ENCODE peak calls at places on chromosome 11, in seven cellular contexts. One of them, this sample, is unnamed.
A peak's percentile ranks its signal among the peaks of the same experiment; 100 is the strongest.

GRCh38 chr11:94934362-94934761 is 39.0 kb downstream of the CWC15 start:
- DNase-seq in GM23338: peak; percentile 58
- DNase-seq in ovary: no peak
- DNase-seq in cardiac muscle cell: peak; percentile 39
- DNase-seq in A549: no peak
- DNase-seq in pancreas: no peak
- DNase-seq in breast epithelium: no peak
- DNase-seq in this sample: no peak

GRCh38 chr11:118572914-118573550 is 823 bp downstream of the ARCN1 start:
- DNase-seq in GM23338: peak; percentile 12
- DNase-seq in ovary: no peak
- DNase-seq in cardiac muscle cell: peak; percentile 46
- DNase-seq in A549: peak; percentile 15
- DNase-seq in pancreas: no peak
- DNase-seq in breast epithelium: no peak
- DNase-seq in this sample: no peak

GRCh38 chr11:31722754-31723153 is 88.4 kb downstream of the PAX6 start:
- DNase-seq in GM23338: no peak
- DNase-seq in ovary: no peak
- DNase-seq in cardiac muscle cell: no peak
- DNase-seq in A549: no peak
- DNase-seq in pancreas: no peak
- DNase-seq in breast epithelium: no peak
- DNase-seq in this sample: no peak

GRCh38 chr11:15472405-15472799 is 357.7 kb downstream of the INSC start:
- DNase-seq in GM23338: peak; percentile 6
- DNase-seq in ovary: no peak
- DNase-seq in cardiac muscle cell: no peak
- DNase-seq in A549: no peak
- DNase-seq in pancreas: no peak
- DNase-seq in breast epithelium: no peak
- DNase-seq in this sample: no peak

GRCh38 chr11:60754887-60755286 is 1.8 kb upstream of the MS4A15 start:
- DNase-seq in GM23338: no peak
- DNase-seq in ovary: no peak
- DNase-seq in cardiac muscle cell: no peak
- DNase-seq in A549: no peak
- DNase-seq in pancreas: no peak
- DNase-seq in breast epithelium: no peak
- DNase-seq in this sample: no peak

GRCh38 chr11:35260342-35260985 is 121.5 kb downstream of the CD44 start:
- DNase-seq in GM23338: no peak
- DNase-seq in ovary: no peak
- DNase-seq in cardiac muscle cell: peak; percentile 69
- DNase-seq in A549: peak; percentile 30
- DNase-seq in pancreas: no peak
- DNase-seq in breast epithelium: no peak
- DNase-seq in this sample: no peak

GRCh38 chr11:1826552-1827094 is 8.2 kb upstream of the SYT8 start:
- DNase-seq in GM23338: peak; percentile 63
- DNase-seq in ovary: no peak
- DNase-seq in cardiac muscle cell: peak; percentile 91
- DNase-seq in A549: peak; percentile 72
- DNase-seq in pancreas: no peak
- DNase-seq in breast epithelium: peak; percentile 68
- DNase-seq in this sample: no peak

GRCh38 chr11:6746086-6746618 is 25.6 kb downstream of the OR2AG2 start:
- DNase-seq in GM23338: no peak
- DNase-seq in ovary: no peak
- DNase-seq in cardiac muscle cell: peak; percentile 11
- DNase-seq in A549: no peak
- DNase-seq in pancreas: no peak
- DNase-seq in breast epithelium: no peak
- DNase-seq in this sample: no peak

GRCh38 chr11:124799384-124800225 is 601 bp downstream of the MSANTD2 start:
- DNase-seq in GM23338: peak; percentile 65
- DNase-seq in ovary: peak; percentile 49
- DNase-seq in cardiac muscle cell: peak; percentile 19
- DNase-seq in A549: no peak
- DNase-seq in pancreas: peak; percentile 19
- DNase-seq in breast epithelium: no peak
- DNase-seq in this sample: peak; percentile 39

GRCh38 chr11:33893711-33894401 is 2.0 kb upstream of the LMO2 start:
- DNase-seq in GM23338: no peak
- DNase-seq in ovary: no peak
- DNase-seq in cardiac muscle cell: peak; percentile 86
- DNase-seq in A549: no peak
- DNase-seq in pancreas: no peak
- DNase-seq in breast epithelium: no peak
- DNase-seq in this sample: no peak

GRCh38 chr11:125772834-125773505 is 5.7 kb downstream of the PATE2 start:
- DNase-seq in GM23338: no peak
- DNase-seq in ovary: no peak
- DNase-seq in cardiac muscle cell: peak; percentile 93
- DNase-seq in A549: no peak
- DNase-seq in pancreas: no peak
- DNase-seq in breast epithelium: no peak
- DNase-seq in this sample: no peak

GRCh38 chr11:12922980-12923507 is 86.1 kb upstream of the RASSF10 start:
- DNase-seq in GM23338: no peak
- DNase-seq in ovary: no peak
- DNase-seq in cardiac muscle cell: peak; percentile 67
- DNase-seq in A549: no peak
- DNase-seq in pancreas: no peak
- DNase-seq in breast epithelium: no peak
- DNase-seq in this sample: no peak

GRCh38 chr11:1014276-1014675 is 22.2 kb downstream of the MUC6 start:
- DNase-seq in GM23338: no peak
- DNase-seq in ovary: no peak
- DNase-seq in cardiac muscle cell: no peak
- DNase-seq in A549: no peak
- DNase-seq in pancreas: no peak
- DNase-seq in breast epithelium: no peak
- DNase-seq in this sample: no peak

GRCh38 chr11:114892381-114893197 is 214.3 kb downstream of the NXPE2 start:
- DNase-seq in GM23338: peak; percentile 73
- DNase-seq in ovary: no peak
- DNase-seq in cardiac muscle cell: no peak
- DNase-seq in A549: peak; percentile 5
- DNase-seq in pancreas: no peak
- DNase-seq in breast epithelium: no peak
- DNase-seq in this sample: no peak

GRCh38 chr11:35144811-35145210 is 5.8 kb downstream of the CD44 start:
- DNase-seq in GM23338: no peak
- DNase-seq in ovary: no peak
- DNase-seq in cardiac muscle cell: peak; percentile 59
- DNase-seq in A549: no peak
- DNase-seq in pancreas: no peak
- DNase-seq in breast epithelium: no peak
- DNase-seq in this sample: peak; percentile 51

GRCh38 chr11:58573451-58574104 is 2.1 kb downstream of the LPXN start:
- DNase-seq in GM23338: no peak
- DNase-seq in ovary: peak; percentile 41
- DNase-seq in cardiac muscle cell: peak; percentile 88
- DNase-seq in A549: peak; percentile 24
- DNase-seq in pancreas: peak; percentile 29
- DNase-seq in breast epithelium: no peak
- DNase-seq in this sample: no peak

GRCh38 chr11:130124096-130124495 is 35.5 kb upstream of the ST14 start:
- DNase-seq in GM23338: no peak
- DNase-seq in ovary: no peak
- DNase-seq in cardiac muscle cell: peak; percentile 93
- DNase-seq in A549: peak; percentile 22
- DNase-seq in pancreas: no peak
- DNase-seq in breast epithelium: peak; percentile 68
- DNase-seq in this sample: peak; percentile 90

GRCh38 chr11:3144296-3145205 is 20.6 kb downstream of the OSBPL5 start:
- DNase-seq in GM23338: no peak
- DNase-seq in ovary: no peak
- DNase-seq in cardiac muscle cell: no peak
- DNase-seq in A549: no peak
- DNase-seq in pancreas: no peak
- DNase-seq in breast epithelium: no peak
- DNase-seq in this sample: no peak

GRCh38 chr11:3140291-3140603 is 24.9 kb downstream of the OSBPL5 start:
- DNase-seq in GM23338: no peak
- DNase-seq in ovary: no peak
- DNase-seq in cardiac muscle cell: no peak
- DNase-seq in A549: no peak
- DNase-seq in pancreas: no peak
- DNase-seq in breast epithelium: no peak
- DNase-seq in this sample: no peak

GRCh38 chr11:3146612-3147256 is 18.4 kb downstream of the OSBPL5 start:
- DNase-seq in GM23338: no peak
- DNase-seq in ovary: no peak
- DNase-seq in cardiac muscle cell: peak; percentile 54
- DNase-seq in A549: no peak
- DNase-seq in pancreas: no peak
- DNase-seq in breast epithelium: no peak
- DNase-seq in this sample: no peak

GRCh38 chr11:3145206-3145520 is 19.9 kb downstream of the OSBPL5 start:
- DNase-seq in GM23338: no peak
- DNase-seq in ovary: no peak
- DNase-seq in cardiac muscle cell: no peak
- DNase-seq in A549: no peak
- DNase-seq in pancreas: no peak
- DNase-seq in breast epithelium: no peak
- DNase-seq in this sample: no peak

DNA sequence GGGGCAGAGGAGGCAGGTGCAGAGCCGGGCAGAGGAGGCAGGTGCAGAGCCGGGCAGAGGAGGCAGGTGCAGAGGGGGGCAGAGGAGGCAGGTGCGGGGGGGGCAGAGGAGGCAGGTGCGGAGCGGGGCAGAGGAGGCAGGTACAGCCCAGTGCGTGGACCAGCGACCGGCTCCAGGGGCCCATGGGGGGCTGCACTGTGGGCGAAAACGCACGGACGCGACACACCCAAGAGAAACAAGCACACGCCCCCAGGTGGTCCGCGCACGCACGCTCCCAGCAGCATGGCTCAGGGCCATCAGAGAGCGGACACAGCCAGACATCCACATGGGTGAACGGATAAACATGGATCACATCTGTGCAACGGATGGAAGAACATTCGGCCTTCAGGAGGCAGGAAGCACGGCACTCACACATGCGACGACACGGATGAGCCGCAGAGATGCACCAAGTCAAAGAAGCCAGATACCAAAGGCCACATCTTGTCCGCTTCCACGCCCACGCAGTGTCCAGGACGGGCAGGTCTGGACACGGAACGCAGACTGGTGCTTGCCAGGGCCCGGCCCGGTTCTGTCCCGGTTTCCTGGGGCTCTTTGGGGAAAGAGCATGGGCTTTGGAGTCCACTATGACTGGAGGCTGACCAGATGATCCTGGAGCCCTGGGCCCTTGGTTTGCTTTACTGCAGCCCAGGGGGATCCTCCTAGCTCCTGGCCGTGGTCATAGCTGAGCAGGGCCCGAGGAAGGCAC is 21.8 kb downstream of the OSBPL5 start:
- DNase-seq in GM23338: no peak
- DNase-seq in ovary: no peak
- DNase-seq in cardiac muscle cell: no peak
- DNase-seq in A549: no peak
- DNase-seq in pancreas: no peak
- DNase-seq in breast epithelium: no peak
- DNase-seq in this sample: no peak
- H3K4me1 ChIP-seq in GM23338: no peaks in the 10 kb centered on the region
- H3K4me1 ChIP-seq in ovary: peaks cover 10% of the 10 kb centered on the region
- H3K4me1 ChIP-seq in cardiac muscle cell: peaks cover 11% of the 10 kb centered on the region
- H3K4me1 ChIP-seq in A549: no peaks in the 10 kb centered on the region
- H3K4me1 ChIP-seq in pancreas: no peaks in the 10 kb centered on the region
- H3K4me1 ChIP-seq in breast epithelium: no peaks in the 10 kb centered on the region
- H3K4me1 ChIP-seq in this sample: no peaks in the 10 kb centered on the region

GRCh38 chr11:65546217-65546958 is 11.8 kb downstream of the LTBP3 start:
- DNase-seq in GM23338: peak; percentile 95
- DNase-seq in ovary: peak; percentile 81
- DNase-seq in cardiac muscle cell: no peak
- DNase-seq in A549: peak; percentile 49
- DNase-seq in pancreas: peak; percentile 94
- DNase-seq in breast epithelium: peak; percentile 88
- DNase-seq in this sample: peak; percentile 95
- H3K4me3 ChIP-seq in GM23338: peak overlapping the region; percentile 68
- H3K4me3 ChIP-seq in ovary: no peak overlapping the region
- H3K4me3 ChIP-seq in cardiac muscle cell: peak overlapping the region; percentile 26
- H3K4me3 ChIP-seq in A549: no peak overlapping the region
- H3K4me3 ChIP-seq in pancreas: peak overlapping the region; percentile 12
- H3K4me3 ChIP-seq in breast epithelium: peak overlapping the region; percentile 48
- H3K4me3 ChIP-seq in this sample: peak overlapping the region; percentile 29

DNA sequence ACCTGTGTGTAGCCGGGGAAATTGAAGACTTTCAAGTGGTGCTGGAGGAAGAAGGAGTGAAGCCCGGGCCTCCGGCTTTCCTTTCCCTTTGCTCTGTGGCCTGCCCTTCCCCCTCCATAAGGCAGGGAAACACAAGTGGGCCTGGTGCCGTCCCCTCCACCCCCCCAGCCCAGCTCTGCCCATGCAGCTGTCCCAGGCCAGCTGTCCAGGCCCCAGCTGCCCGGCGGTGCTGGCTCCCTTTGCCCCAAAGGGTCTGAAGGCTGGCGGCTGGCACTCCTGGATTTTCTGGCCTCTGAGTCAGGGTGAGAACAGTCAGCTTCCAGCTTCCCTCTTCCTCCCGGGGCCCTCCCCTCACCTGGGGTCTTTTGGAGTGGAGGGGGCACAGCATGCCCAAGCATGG is 27.7 kb downstream of the CD82 start:
- DNase-seq in GM23338: no peak
- DNase-seq in ovary: no peak
- DNase-seq in cardiac muscle cell: no peak
- DNase-seq in A549: no peak
- DNase-seq in pancreas: no peak
- DNase-seq in breast epithelium: no peak
- DNase-seq in this sample: no peak
- H3K4me1 ChIP-seq in GM23338: peaks cover 4% of the 10 kb centered on the region
- H3K4me1 ChIP-seq in ovary: peaks cover 17% of the 10 kb centered on the region
- H3K4me1 ChIP-seq in cardiac muscle cell: peaks cover 17% of the 10 kb centered on the region
- H3K4me1 ChIP-seq in A549: no peaks in the 10 kb centered on the region
- H3K4me1 ChIP-seq in pancreas: no peaks in the 10 kb centered on the region
- H3K4me1 ChIP-seq in breast epithelium: peaks cover 14% of the 10 kb centered on the region
- H3K4me1 ChIP-seq in this sample: peaks cover 21% of the 10 kb centered on the region

GRCh38 chr11:68008381-68009337 is 1.5 kb upstream of the ALDH3B1 start:
- DNase-seq in GM23338: no peak
- DNase-seq in ovary: no peak
- DNase-seq in cardiac muscle cell: no peak
- DNase-seq in A549: no peak
- DNase-seq in pancreas: peak; percentile 70
- DNase-seq in breast epithelium: no peak
- DNase-seq in this sample: peak; percentile 69

GRCh38 chr11:68011046-68011943 is 1.2 kb downstream of the ALDH3B1 start:
- DNase-seq in GM23338: no peak
- DNase-seq in ovary: no peak
- DNase-seq in cardiac muscle cell: no peak
- DNase-seq in A549: no peak
- DNase-seq in pancreas: peak; percentile 17
- DNase-seq in breast epithelium: no peak
- DNase-seq in this sample: no peak

GRCh38 chr11:68007498-68008380 is 2.4 kb upstream of the ALDH3B1 start:
- DNase-seq in GM23338: no peak
- DNase-seq in ovary: no peak
- DNase-seq in cardiac muscle cell: no peak
- DNase-seq in A549: no peak
- DNase-seq in pancreas: peak; percentile 20
- DNase-seq in breast epithelium: no peak
- DNase-seq in this sample: no peak

GRCh38 chr11:68010058-68011041 is at the start of gene ALDH3B1:
- DNase-seq in GM23338: peak; percentile 56
- DNase-seq in ovary: peak; percentile 82
- DNase-seq in cardiac muscle cell: peak; percentile 92
- DNase-seq in A549: peak; percentile 81
- DNase-seq in pancreas: peak; percentile 90
- DNase-seq in breast epithelium: peak; percentile 85
- DNase-seq in this sample: peak; percentile 97

GRCh38 chr11:68009391-68010000 is 631 bp upstream of the ALDH3B1 start:
- DNase-seq in GM23338: peak; percentile 35
- DNase-seq in ovary: no peak
- DNase-seq in cardiac muscle cell: peak; percentile 61
- DNase-seq in A549: no peak
- DNase-seq in pancreas: peak; percentile 47
- DNase-seq in breast epithelium: no peak
- DNase-seq in this sample: no peak
- H3K4me3 ChIP-seq in GM23338: no peak overlapping the region
- H3K4me3 ChIP-seq in ovary: no peak overlapping the region
- H3K4me3 ChIP-seq in cardiac muscle cell: no peak overlapping the region
- H3K4me3 ChIP-seq in A549: peak overlapping the region; percentile 66
- H3K4me3 ChIP-seq in pancreas: no peak overlapping the region
- H3K4me3 ChIP-seq in breast epithelium: peak overlapping the region; percentile 36
- H3K4me3 ChIP-seq in this sample: no peak overlapping the region

This sample was measured in lung.